ENCODE peak calls at places on chromosome 9, in seven cellular contexts. R is astrocyte of the spinal cord; K is MCF 10A; T is H4; F is AG09309; O is naive thymus-derived CD4-positive, alpha-beta T cell; E is cardiac septum. X is an unnamed sample.
A peak's percentile ranks its signal among the peaks of the same experiment; 100 is the strongest.

GRCh38 chr9:101029300-101030021 is 934 bp downstream of the PLPPR1 start:
- DNase-seq in R (no peak), K (no peak), T (no peak), F (no peak), O (no peak), E (no peak), X (no peak)

GRCh38 chr9:137764981-137765380 is 112.6 kb upstream of the CACNA1B start:
- DNase-seq in R (no peak), K (no peak), T (no peak), F (no peak), O (no peak), E (no peak), X (no peak)

GRCh38 chr9:109816490-109816889 is 36.5 kb downstream of the PALM2AKAP2 start:
- DNase-seq in R (peak; percentile 98), K (peak; percentile 92), T (peak; percentile 99), F (peak; percentile 93), O (no peak), E (no peak), X (no peak)

GRCh38 chr9:38024036-38024681 is 44.9 kb downstream of the SHB start:
- DNase-seq in R (peak; percentile 67), K (peak; percentile 94), T (peak; percentile 57), F (no peak), O (no peak), E (no peak), X (no peak)

GRCh38 chr9:133390713-133391112 is 14.5 kb downstream of the STKLD1 start:
- DNase-seq in R (no peak), K (no peak), T (no peak), F (no peak), O (no peak), E (no peak), X (no peak)

GRCh38 chr9:109355564-109356297 is 34.9 kb upstream of the EPB41L4B start:
- DNase-seq in R (no peak), K (no peak), T (no peak), F (no peak), O (no peak), E (no peak), X (no peak)

GRCh38 chr9:77374266-77374665 is 196.9 kb downstream of the VPS13A start:
- DNase-seq in R (no peak), K (no peak), T (no peak), F (no peak), O (no peak), E (no peak), X (no peak)

GRCh38 chr9:115416299-115416698 is 298.3 kb upstream of the TNC start:
- DNase-seq in R (no peak), K (no peak), T (no peak), F (no peak), O (no peak), E (no peak), X (no peak)

GRCh38 chr9:99401826-99402225 is 179.7 kb downstream of the SEC61B start:
- DNase-seq in R (no peak), K (no peak), T (no peak), F (no peak), O (no peak), E (no peak), X (no peak)

GRCh38 chr9:34993502-34994428 is 4.2 kb downstream of the DNAJB5 start:
- DNase-seq in R (peak; percentile 70), K (peak; percentile 63), T (no peak), F (peak; percentile 14), O (no peak), E (peak; percentile 91), X (no peak)

GRCh38 chr9:88477300-88477751 is 57.7 kb upstream of the NXNL2 start:
- DNase-seq in R (peak; percentile 97), K (peak; percentile 88), T (peak; percentile 63), F (peak; percentile 98), O (no peak), E (no peak), X (no peak)

GRCh38 chr9:86700601-86701000 is 246.7 kb downstream of the GAS1 start:
- DNase-seq in R (peak; percentile 68), K (no peak), T (no peak), F (no peak), O (no peak), E (no peak), X (no peak)

GRCh38 chr9:114382951-114383865 is 4.6 kb downstream of the AKNA start:
- DNase-seq in R (peak; percentile 30), K (no peak), T (no peak), F (no peak), O (peak; percentile 43), E (peak; percentile 77), X (peak; percentile 76)

GRCh38 chr9:113635586-113635985 is 172.1 kb downstream of the RGS3 start:
- DNase-seq in R (no peak), K (no peak), T (no peak), F (no peak), O (no peak), E (peak; percentile 67), X (no peak)

GRCh38 chr9:89080193-89080592 is 88.9 kb downstream of the S1PR3 start:
- DNase-seq in R (no peak), K (no peak), T (no peak), F (no peak), O (no peak), E (no peak), X (no peak)

GRCh38 chr9:119284587-119285337 is 84.5 kb downstream of the BRINP1 start:
- DNase-seq in R (no peak), K (peak; percentile 50), T (no peak), F (peak; percentile 16), O (no peak), E (no peak), X (no peak)

GRCh38 chr9:129863059-129863690 is 27.9 kb downstream of the USP20 start:
- DNase-seq in R (peak; percentile 79), K (peak; percentile 85), T (peak; percentile 48), F (no peak), O (no peak), E (no peak), X (peak; percentile 54)

GRCh38 chr9:121700831-121701419 is 49.5 kb downstream of the DAB2IP start:
- DNase-seq in R (no peak), K (peak; percentile 22), T (no peak), F (no peak), O (no peak), E (no peak), X (no peak)

GRCh38 chr9:134835455-134835854 is 45.2 kb upstream of the FCN2 start:
- DNase-seq in R (no peak), K (no peak), T (no peak), F (no peak), O (no peak), E (no peak), X (no peak)

GRCh38 chr9:90774682-90775081 is 26.9 kb upstream of the SYK start:
- DNase-seq in R (no peak), K (no peak), T (no peak), F (no peak), O (no peak), E (no peak), X (no peak)

GRCh38 chr9:80892703-80893102 is 796.6 kb downstream of the TLE1 start:
- DNase-seq in R (no peak), K (no peak), T (no peak), F (no peak), O (no peak), E (no peak), X (no peak)

X was measured in natural killer cell.